ENCODE peak calls at places on chromosome 2, in eight cellular contexts. G, W, A, R, X, H, Q and Z are unnamed samples.

GRCh38 chr2:122643725-122644329 is 888.4 kb downstream of the TSN start:
- DNase-seq in G (peak), W (no peak), A (peak), R (peak), X (no peak), H (no peak), Q (no peak), Z (peak)

GRCh38 chr2:53985646-53986045 is 14.9 kb upstream of the PSME4 start:
- DNase-seq in G (no peak), W (no peak), A (no peak), R (no peak), X (no peak), H (no peak), Q (no peak), Z (no peak)

GRCh38 chr2:182897137-182897536 is 30.7 kb upstream of the FRZB start:
- DNase-seq in G (no peak), W (no peak), A (no peak), R (no peak), X (no peak), H (no peak), Q (no peak), Z (no peak)

GRCh38 chr2:160703648-160704585 is 210.3 kb upstream of the RBMS1 start:
- DNase-seq in G (no peak), W (no peak), A (peak), R (no peak), X (peak), H (peak), Q (no peak), Z (no peak)

GRCh38 chr2:63696496-63696895 is 107.7 kb downstream of the MDH1 start:
- DNase-seq in G (no peak), W (no peak), A (no peak), R (no peak), X (no peak), H (no peak), Q (no peak), Z (no peak)

GRCh38 chr2:215930505-215931233 is 82.7 kb downstream of the MREG start:
- DNase-seq in G (no peak), W (no peak), A (no peak), R (peak), X (no peak), H (no peak), Q (no peak), Z (no peak)

GRCh38 chr2:236237468-236238190 is 26.6 kb downstream of the ASB18 start:
- DNase-seq in G (no peak), W (no peak), A (no peak), R (no peak), X (no peak), H (peak), Q (no peak), Z (no peak)

GRCh38 chr2:85780316-85781092 is 26.7 kb downstream of the ATOH8 start:
- DNase-seq in G (no peak), W (peak), A (no peak), R (no peak), X (no peak), H (no peak), Q (no peak), Z (no peak)

GRCh38 chr2:128308284-128308731 is 10.4 kb downstream of the HS6ST1 start:
- DNase-seq in G (peak), W (peak), A (no peak), R (no peak), X (no peak), H (no peak), Q (no peak), Z (no peak)

GRCh38 chr2:71674158-71674807 is 220.9 kb downstream of the DYSF start:
- DNase-seq in G (no peak), W (no peak), A (no peak), R (no peak), X (no peak), H (no peak), Q (no peak), Z (no peak)

GRCh38 chr2:28683100-28683706 is 68.4 kb upstream of the PPP1CB start:
- DNase-seq in G (peak), W (peak), A (no peak), R (peak), X (no peak), H (peak), Q (no peak), Z (peak)

GRCh38 chr2:10951558-10952414 is 40.1 kb downstream of the KCNF1 start:
- DNase-seq in G (no peak), W (no peak), A (no peak), R (no peak), X (no peak), H (no peak), Q (no peak), Z (no peak)

GRCh38 chr2:192438239-192438638 is 243.5 kb upstream of the TMEFF2 start:
- DNase-seq in G (no peak), W (no peak), A (no peak), R (no peak), X (no peak), H (no peak), Q (no peak), Z (no peak)

GRCh38 chr2:65549262-65550036 is 117.0 kb upstream of the SPRED2 start:
- DNase-seq in G (no peak), W (no peak), A (no peak), R (no peak), X (no peak), H (no peak), Q (no peak), Z (no peak)

GRCh38 chr2:58447586-58447985 is 206.5 kb upstream of the FANCL start:
- DNase-seq in G (no peak), W (no peak), A (no peak), R (no peak), X (no peak), H (no peak), Q (no peak), Z (no peak)

GRCh38 chr2:160299540-160299939 is 99.5 kb upstream of the ITGB6 start:
- DNase-seq in G (no peak), W (no peak), A (no peak), R (no peak), X (no peak), H (no peak), Q (no peak), Z (no peak)

GRCh38 chr2:23206652-23207051 is 178.3 kb upstream of the KLHL29 start:
- DNase-seq in G (no peak), W (no peak), A (no peak), R (no peak), X (no peak), H (no peak), Q (no peak), Z (no peak)

GRCh38 chr2:37643102-37644078 is 28.1 kb downstream of the CDC42EP3 start:
- DNase-seq in G (no peak), W (no peak), A (peak), R (no peak), X (no peak), H (no peak), Q (no peak), Z (no peak)

GRCh38 chr2:25856377-25856776 is 21.9 kb downstream of the ASXL2 start:
- DNase-seq in G (no peak), W (no peak), A (no peak), R (no peak), X (no peak), H (no peak), Q (no peak), Z (no peak)

GRCh38 chr2:163640542-163641195 is 95.1 kb downstream of the FIGN start:
- DNase-seq in G (no peak), W (no peak), A (no peak), R (no peak), X (no peak), H (no peak), Q (no peak), Z (no peak)

GRCh38 chr2:18659891-18660290 is 70.5 kb upstream of the NT5C1B start:
- DNase-seq in G (no peak), W (no peak), A (no peak), R (no peak), X (no peak), H (no peak), Q (no peak), Z (no peak)

GRCh38 chr2:126893153-126893552 is 5.5 kb upstream of the TEX51 start:
- DNase-seq in G (peak), W (no peak), A (no peak), R (no peak), X (no peak), H (no peak), Q (no peak), Z (no peak)

GRCh38 chr2:186590538-186591441 is 934 bp downstream of the ITGAV start:
- DNase-seq in G (peak), W (no peak), A (peak), R (peak), X (peak), H (peak), Q (peak), Z (peak)

GRCh38 chr2:60735496-60736250 is 20.4 kb upstream of the PAPOLG start:
- DNase-seq in G (no peak), W (no peak), A (no peak), R (peak), X (peak), H (peak), Q (peak), Z (no peak)

GRCh38 chr2:241300000-241300399 is 15.5 kb downstream of the HDLBP start:
- DNase-seq in G (no peak), W (no peak), A (no peak), R (no peak), X (no peak), H (no peak), Q (no peak), Z (no peak)
- TF ChIP-seq CTCF in G (no peak), W (no peak), A (no peak), R (no peak), X (no peak), H (no peak), Q (no peak), Z (no peak)

GRCh38 chr2:74259191-74259590 is 60.8 kb downstream of the MTHFD2 start:
- DNase-seq in G (no peak), W (no peak), A (no peak), R (no peak), X (no peak), H (no peak), Q (no peak), Z (no peak)

GRCh38 chr2:74262681-74263080 is 64.3 kb downstream of the MTHFD2 start:
- DNase-seq in G (no peak), W (no peak), A (no peak), R (no peak), X (no peak), H (no peak), Q (no peak), Z (no peak)

GRCh38 chr2:74260495-74260894 is 62.1 kb downstream of the MTHFD2 start:
- DNase-seq in G (no peak), W (no peak), A (no peak), R (no peak), X (no peak), H (no peak), Q (no peak), Z (no peak)

GRCh38 chr2:74264281-74264680 is 65.9 kb downstream of the MTHFD2 start:
- DNase-seq in G (peak), W (no peak), A (no peak), R (no peak), X (no peak), H (no peak), Q (no peak), Z (no peak)

GRCh38 chr2:74261204-74261864 is 62.9 kb downstream of the MTHFD2 start:
- DNase-seq in G (no peak), W (no peak), A (no peak), R (peak), X (no peak), H (peak), Q (no peak), Z (peak)
- TF ChIP-seq CTCF in G (no peak), W (peak), A (no peak), R (peak), X (no peak), H (peak), Q (no peak), Z (peak)

DNA sequence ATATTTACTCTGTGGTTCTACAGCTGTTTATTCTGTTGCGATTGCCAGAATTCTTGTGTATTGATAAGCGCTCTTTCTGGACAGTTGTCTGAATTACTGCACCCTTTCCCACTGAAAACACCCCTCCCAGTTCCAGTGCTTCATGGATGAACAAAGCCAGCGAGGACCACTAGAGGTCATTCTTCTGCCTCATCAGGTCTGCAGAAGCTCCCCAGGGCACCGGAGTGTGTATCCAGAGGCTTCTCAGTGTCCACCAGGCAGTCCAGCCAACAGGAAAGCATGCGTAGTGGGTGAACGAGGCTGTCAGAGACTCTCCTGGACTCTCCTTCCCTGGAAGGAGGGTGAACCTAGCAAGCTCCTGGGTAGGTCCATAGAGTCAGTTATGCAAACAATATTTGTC is 40.6 kb upstream of the INHBB start:
- DNase-seq in G (no peak), W (no peak), A (no peak), R (no peak), X (no peak), H (peak), Q (no peak), Z (peak)
- TF ChIP-seq CTCF in G (no peak), W (no peak), A (no peak), R (no peak), X (peak), H (peak), Q (no peak), Z (peak)

GRCh38 chr2:224058048-224058775 is 19.1 kb upstream of the SERPINE2 start:
- DNase-seq in G (no peak), W (no peak), A (no peak), R (no peak), X (no peak), H (no peak), Q (no peak), Z (no peak)
- TF ChIP-seq CTCF in G (no peak), W (no peak), A (no peak), R (no peak), X (no peak), H (peak), Q (no peak), Z (no peak)

DNA sequence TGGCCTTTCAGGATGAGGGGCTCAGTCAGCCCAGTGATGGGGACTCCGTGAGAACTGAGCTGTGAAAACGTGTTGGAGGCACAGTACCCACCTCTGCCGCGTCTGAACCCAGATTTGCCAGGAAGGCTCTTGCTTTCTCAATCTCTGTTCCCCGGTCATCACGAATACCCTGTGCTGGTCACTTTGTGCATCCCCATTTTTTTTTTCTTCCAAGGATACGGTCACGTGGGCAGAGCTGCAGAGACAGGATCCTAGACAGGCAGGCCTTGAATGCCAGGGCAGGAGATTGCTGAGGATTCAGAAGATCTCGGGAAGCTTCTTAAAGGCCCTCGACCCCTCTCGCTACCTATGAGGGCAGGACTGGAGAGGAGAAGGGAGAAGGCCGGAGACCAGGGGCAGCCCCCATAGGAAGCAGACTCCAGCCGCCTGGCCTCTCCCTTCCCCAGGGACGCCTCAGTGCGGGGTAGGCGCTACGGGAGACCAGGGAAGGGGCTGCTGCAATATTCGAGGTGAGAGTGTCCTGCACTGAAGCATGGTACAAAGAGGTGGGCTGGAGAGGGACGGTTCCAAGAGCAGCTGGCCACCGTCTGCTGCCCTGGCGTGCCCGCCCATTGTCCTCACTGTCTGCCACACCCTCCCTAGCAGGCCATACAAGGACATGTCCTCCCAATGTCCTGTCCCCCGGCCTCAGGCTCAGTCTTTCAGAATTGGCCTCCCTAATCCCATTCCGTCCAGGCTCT is 29.0 kb upstream of the TAF1B start:
- DNase-seq in G (no peak), W (no peak), A (no peak), R (no peak), X (no peak), H (no peak), Q (no peak), Z (no peak)
- TF ChIP-seq CTCF in G (no peak), W (no peak), A (no peak), R (no peak), X (no peak), H (no peak), Q (peak), Z (peak)

GRCh38 chr2:196954001-196954400 is 27.5 kb upstream of the PGAP1 start:
- DNase-seq in G (no peak), W (no peak), A (no peak), R (no peak), X (no peak), H (no peak), Q (no peak), Z (no peak)
- TF ChIP-seq CTCF in G (no peak), W (no peak), A (no peak), R (no peak), X (no peak), H (no peak), Q (no peak), Z (no peak)

GRCh38 chr2:121266543-121267106 is 18.4 kb downstream of the TFCP2L1 start:
- DNase-seq in G (no peak), W (no peak), A (no peak), R (peak), X (no peak), H (no peak), Q (no peak), Z (no peak)

GRCh38 chr2:121260370-121261154 is 24.4 kb downstream of the TFCP2L1 start:
- DNase-seq in G (no peak), W (no peak), A (no peak), R (no peak), X (no peak), H (no peak), Q (no peak), Z (peak)

DNA sequence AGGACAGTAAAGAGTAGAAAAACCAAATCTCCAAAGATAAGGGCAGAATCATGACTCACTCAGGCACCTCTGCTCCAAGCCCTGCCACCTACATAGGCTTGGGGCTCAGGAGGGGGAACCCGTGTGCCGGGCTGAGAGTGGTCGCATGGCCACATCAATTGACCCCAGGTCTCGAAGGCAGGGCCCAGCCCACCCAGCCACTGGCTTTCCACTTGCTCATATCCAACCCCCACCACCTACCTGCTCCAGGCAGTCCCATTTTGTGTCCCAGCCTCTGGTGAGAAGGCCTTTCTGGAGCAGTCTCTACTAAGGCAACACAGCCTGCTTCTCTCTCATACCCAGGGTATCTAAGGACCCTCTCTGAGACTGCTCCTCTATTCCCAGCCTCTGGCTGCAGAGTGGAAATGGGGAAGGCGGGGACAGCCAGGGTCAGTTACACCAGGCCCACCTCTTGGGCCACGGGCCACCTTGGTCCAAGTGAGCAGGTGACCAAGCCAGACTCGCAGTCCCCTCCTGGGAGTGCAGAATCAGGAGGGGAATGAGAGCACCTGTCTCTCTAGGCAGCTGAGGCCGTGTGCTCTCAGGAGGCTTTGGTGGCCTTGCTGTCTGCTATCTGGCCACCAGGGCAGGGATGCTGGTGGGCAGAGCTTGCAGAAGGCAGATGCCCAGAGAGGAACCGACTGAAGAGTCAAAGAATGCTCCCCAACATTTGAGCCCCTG is 20.8 kb downstream of the TFCP2L1 start:
- DNase-seq in G (no peak), W (no peak), A (no peak), R (no peak), X (no peak), H (no peak), Q (no peak), Z (no peak)
- TF ChIP-seq CTCF in G (no peak), W (no peak), A (no peak), R (no peak), X (no peak), H (no peak), Q (no peak), Z (no peak)